ENCODE peak calls at places on chromosomes 13 and 19, in five cellular contexts. M is fibroblast of mammary gland; L is foreskin melanocyte; B is NCI-H2029; O is stimulated activated CD8-positive, alpha-beta memory T cell treated with anti-CD3 and anti-CD28 coated beads, Interleukin-4, amount 100 ng/mL, for 1 hour. N is an unnamed sample.

GRCh38 chr19:48613024-48613851 is 1.6 kb downstream of the FAM83E start:
- DNase-seq in O (no peak), B (no peak), M (no peak), L (no peak), N (peak)

GRCh38 chr19:6238643-6239281 is 41.0 kb downstream of the MLLT1 start:
- DNase-seq in L (no peak), B (peak), O (no peak), M (peak), N (no peak)

GRCh38 chr13:110811008-110811720 is 97.7 kb downstream of the ING1 start:
- DNase-seq in B (no peak), O (no peak), L (no peak), M (no peak), N (no peak)

GRCh38 chr19:12937243-12938053 is 961 bp upstream of the CALR start:
- DNase-seq in M (peak), L (peak), B (peak), O (no peak), N (no peak)

GRCh38 chr19:8366961-8367326 is 3.0 kb downstream of the ANGPTL4 start:
- DNase-seq in M (peak), L (no peak), O (no peak), B (no peak), N (no peak)

GRCh38 chr13:83499286-83499685 is 383.0 kb downstream of the SLITRK1 start:
- DNase-seq in M (peak), B (no peak), L (no peak), O (no peak), N (no peak)

GRCh38 chr19:43790587-43790986 is 9.8 kb upstream of the KCNN4 start:
- DNase-seq in B (no peak), M (no peak), O (no peak), L (no peak), N (no peak)

GRCh38 chr13:102091231-102091630 is 310.6 kb downstream of the FGF14 start:
- DNase-seq in B (no peak), O (no peak), M (peak), L (no peak), N (peak)

GRCh38 chr13:79631260-79631659 is 150.3 kb downstream of the NDFIP2 start:
- DNase-seq in B (no peak), L (peak), M (peak), O (no peak), N (no peak)

N was measured in ecto neural progenitor cell.